ENCODE peak calls at places on chromosomes 13 and 19, in nine cellular contexts. J, Z, M, X, O, E, S, R and F are unnamed samples.

GRCh38 chr13:69970521-69970920 is 137.1 kb upstream of the ATXN8OS start:
- DNase-seq in J (no peak), Z (no peak), M (peak), X (no peak), O (no peak), E (no peak), S (no peak), R (no peak), F (no peak)

GRCh38 chr13:31956944-31957644 is 74.5 kb upstream of the FRY start:
- DNase-seq in J (no peak), Z (no peak), M (no peak), X (no peak), O (no peak), E (no peak), S (no peak), R (no peak), F (peak)

GRCh38 chr13:62387642-62388041 is 972.0 kb upstream of the PCDH20 start:
- DNase-seq in J (no peak), Z (no peak), M (no peak), X (peak), O (no peak), E (no peak), S (no peak), R (no peak), F (no peak)

GRCh38 chr13:110626510-110626909 is 11.2 kb downstream of the NAXD start:
- DNase-seq in J (no peak), Z (no peak), M (no peak), X (no peak), O (no peak), E (no peak), S (no peak), R (no peak), F (no peak)

GRCh38 chr19:18919086-18919894 is at the start of the genes COPE and DDX49:
- DNase-seq in J (peak), Z (peak), M (peak), X (peak), O (peak), E (peak), S (peak), R (peak), F (peak)

GRCh38 chr19:28330831-28331230 is 882.1 kb downstream of the UQCRFS1 start:
- DNase-seq in J (no peak), Z (no peak), M (no peak), X (no peak), O (no peak), E (no peak), S (no peak), R (no peak), F (no peak)

GRCh38 chr19:41548954-41549688 is 26.8 kb upstream of the CEACAM21 start:
- DNase-seq in J (no peak), Z (no peak), M (no peak), X (no peak), O (no peak), E (no peak), S (peak), R (peak), F (no peak)

GRCh38 chr19:29528946-29529645 is 3.3 kb downstream of the VSTM2B start:
- DNase-seq in J (no peak), Z (no peak), M (no peak), X (no peak), O (no peak), E (no peak), S (no peak), R (no peak), F (no peak)

GRCh38 chr13:33119886-33120543 is 103.8 kb downstream of the KL start:
- DNase-seq in J (no peak), Z (no peak), M (no peak), X (peak), O (peak), E (no peak), S (no peak), R (no peak), F (peak)

GRCh38 chr19:43575156-43575950 is at the start of the genes PINLYP and XRCC1:
- DNase-seq in J (peak), Z (peak), M (peak), X (peak), O (peak), E (peak), S (peak), R (peak), F (peak)